ENCODE peak calls at places on chromosomes 5 and 9, in ten cellular contexts. P, B, H, A, R, D, S, L, O and E are unnamed samples.

GRCh38 chr9:36161187-36161586 is 8.0 kb upstream of the CCIN start:
- DNase-seq in O (no peak), B (no peak), D (peak), S (no peak), H (no peak), P (no peak), R (peak), A (no peak), L (no peak), E (no peak)

GRCh38 chr9:85723220-85723619 is 18.5 kb downstream of the AGTPBP1 start:
- DNase-seq in H (no peak), B (no peak), R (no peak), S (no peak), O (peak), P (peak), A (peak), L (no peak), D (no peak), E (no peak)

GRCh38 chr9:87113892-87114291 is 166.6 kb upstream of the GAS1 start:
- DNase-seq in D (no peak), B (no peak), P (no peak), R (no peak), S (no peak), H (no peak), A (no peak), O (no peak), L (no peak), E (no peak)

GRCh38 chr9:132955123-132955522 is 10.7 kb upstream of the TSC1 start:
- DNase-seq in O (no peak), S (no peak), A (no peak), L (no peak), H (no peak), D (no peak), P (no peak), B (no peak), R (no peak), E (no peak)

GRCh38 chr5:1204693-1205242 is 3.4 kb downstream of the SLC6A19 start:
- DNase-seq in D (peak), S (no peak), H (no peak), B (no peak), A (peak), L (peak), O (no peak), P (peak), R (no peak), E (no peak)

GRCh38 chr5:57551974-57552537 is 69.4 kb upstream of the ACTBL2 start:
- DNase-seq in D (no peak), B (no peak), P (no peak), L (no peak), A (no peak), O (no peak), H (no peak), S (no peak), R (no peak), E (no peak)

GRCh38 chr9:124342946-124343485 is 72.2 kb downstream of the PSMB7 start:
- DNase-seq in P (peak), D (peak), S (no peak), H (peak), B (peak), O (no peak), A (peak), R (peak), L (peak), E (peak)

GRCh38 chr5:68464424-68464823 is 248.9 kb downstream of the PIK3R1 start:
- DNase-seq in R (no peak), O (peak), H (no peak), L (no peak), S (peak), P (no peak), D (no peak), B (no peak), A (no peak), E (no peak)

GRCh38 chr5:166262395-166262794 is 2029.0 kb upstream of the WWC1 start:
- DNase-seq in L (no peak), A (no peak), S (no peak), D (no peak), H (no peak), O (no peak), P (no peak), R (no peak), B (no peak), E (no peak)

GRCh38 chr5:95803271-95804148 is 19.0 kb downstream of the GLRX start:
- DNase-seq in A (no peak), S (no peak), P (no peak), D (no peak), B (no peak), H (no peak), R (no peak), O (no peak), L (peak), E (no peak)

GRCh38 chr9:129720181-129720864 is 32.5 kb downstream of the PTGES start:
- DNase-seq in D (no peak), R (no peak), P (no peak), S (no peak), L (peak), H (no peak), O (no peak), B (no peak), A (peak), E (no peak)

GRCh38 chr5:171493646-171494393 is 74.4 kb downstream of the FGF18 start:
- DNase-seq in H (no peak), P (no peak), A (no peak), R (no peak), D (no peak), B (no peak), S (no peak), O (no peak), L (no peak), E (no peak)

GRCh38 chr5:150296496-150296895 is 6.2 kb downstream of the ARSI start:
- DNase-seq in P (no peak), B (no peak), O (no peak), R (no peak), H (no peak), L (no peak), A (no peak), D (no peak), S (no peak), E (no peak)

GRCh38 chr5:116626272-116626723 is 51.7 kb upstream of the SEMA6A start:
- DNase-seq in D (peak), B (peak), A (peak), R (peak), S (peak), L (no peak), P (no peak), H (no peak), O (no peak), E (peak)

GRCh38 chr9:124941689-124942561 is 1.0 kb upstream of the GOLGA1 start:
- DNase-seq in S (peak), D (peak), B (peak), R (peak), L (peak), A (peak), O (peak), H (no peak), P (no peak), E (peak)

GRCh38 chr5:124544366-124545055 is 201.9 kb downstream of the ZNF608 start:
- DNase-seq in R (no peak), L (no peak), A (no peak), P (no peak), S (no peak), B (no peak), O (no peak), H (no peak), D (no peak), E (no peak)

GRCh38 chr9:83355729-83356128 is 182.5 kb downstream of the FRMD3 start:
- DNase-seq in B (peak), R (no peak), D (no peak), A (no peak), O (no peak), H (no peak), L (no peak), P (no peak), S (no peak), E (no peak)

GRCh38 chr9:133371261-133371711 is 4.6 kb downstream of the SURF4 start:
- DNase-seq in B (no peak), R (no peak), O (peak), L (no peak), A (no peak), H (no peak), S (no peak), D (no peak), P (no peak), E (no peak)

GRCh38 chr5:139694556-139695182 is 46.5 kb downstream of the CXXC5 start:
- DNase-seq in D (no peak), A (no peak), H (no peak), S (no peak), B (no peak), L (no peak), P (no peak), O (no peak), R (no peak), E (no peak)

GRCh38 chr5:126490167-126490937 is 67.1 kb downstream of the GRAMD2B start:
- DNase-seq in R (no peak), H (no peak), O (no peak), D (peak), L (no peak), A (peak), B (peak), P (no peak), S (no peak), E (peak)
- TF ChIP-seq CTCF in R (no peak), H (no peak), O (no peak), D (peak), L (no peak), A (peak), B (no peak), P (no peak), S (no peak), E (no peak)

GRCh38 chr9:6658628-6659353 is 13.3 kb upstream of the GLDC start:
- DNase-seq in D (no peak), P (no peak), B (no peak), R (no peak), S (no peak), H (no peak), O (no peak), L (no peak), A (no peak), E (no peak)
- H3K4me3 ChIP-seq in D (no peak), P (no peak), B (no peak), R (no peak), S (no peak), H (no peak), O (no peak), L (no peak), A (no peak), E (no peak)

DNA sequence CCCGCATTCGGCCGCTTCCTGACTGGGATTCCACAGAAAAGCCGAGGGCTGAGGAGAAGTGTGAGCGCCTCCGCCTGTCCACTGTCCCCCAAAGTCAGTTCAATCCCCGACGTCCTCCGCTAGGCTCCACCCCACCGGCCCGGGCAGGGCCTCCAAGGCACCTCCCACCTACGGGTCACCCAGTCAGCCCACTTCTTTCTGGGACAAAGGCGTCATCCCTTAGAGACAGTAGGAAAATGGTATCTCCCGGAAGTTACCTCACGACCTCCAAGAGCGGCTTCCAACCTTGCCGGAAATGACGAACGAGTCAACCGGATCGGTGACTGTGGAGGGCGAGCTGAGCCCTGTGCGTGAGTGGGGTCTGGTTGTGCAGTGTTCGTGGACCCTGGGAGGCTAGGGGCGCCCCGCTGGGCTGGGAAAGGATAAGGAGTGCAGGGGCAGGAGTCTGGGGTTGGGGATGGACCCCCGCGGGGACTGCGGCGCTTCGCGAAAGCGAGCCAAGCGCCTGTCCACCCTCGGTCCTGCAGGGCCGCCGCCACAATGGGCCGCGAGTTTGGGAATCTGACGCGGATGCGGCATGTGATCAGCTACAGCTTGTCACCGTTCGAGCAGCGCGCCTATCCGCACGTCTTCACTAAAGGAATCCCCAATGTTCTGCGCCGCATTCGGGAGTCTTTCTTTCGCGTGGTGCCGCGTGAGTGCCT is at the start of the genes GDF9 and UQCRQ:
- DNase-seq in R (peak), H (peak), D (peak), L (peak), O (peak), A (peak), B (peak), S (peak), P (peak), E (peak)
- TF ChIP-seq CTCF in R (no peak), H (peak), D (peak), L (peak), O (no peak), A (peak), B (peak), S (no peak), P (peak), E (peak)

GRCh38 chr9:126698251-126698650 is 84.5 kb downstream of the LMX1B start:
- DNase-seq in A (peak), R (no peak), B (no peak), L (no peak), O (no peak), P (no peak), D (no peak), H (no peak), S (no peak), E (no peak)
- H3K4me3 ChIP-seq in A (no peak), R (no peak), B (no peak), L (no peak), O (no peak), P (no peak), D (no peak), H (no peak), S (no peak), E (no peak)